ENCODE peak calls at places on chromosome 17, in seven cellular contexts. N, B, D, R, H, C and T are unnamed samples. For H3K4me1, the result is how much of the 10 kb centered on the place peaks cover.

GRCh38 chr17:44307387-44308186 is 814 bp upstream of the RUNDC3A start:
- DNase-seq in B (peak), C (no peak), R (peak), D (no peak), N (no peak), H (no peak), T (no peak)

GRCh38 chr17:2511138-2511461 is 588 bp downstream of the METTL16 start:
- DNase-seq in D (no peak), R (no peak), C (no peak), H (no peak), B (no peak), N (no peak), T (no peak)

GRCh38 chr17:80817861-80818260 is 173.8 kb upstream of the CHMP6 start:
- DNase-seq in R (no peak), C (no peak), H (no peak), B (peak), D (no peak), N (peak), T (no peak)

GRCh38 chr17:19768046-19768782 is 20.1 kb upstream of the ALDH3A1 start:
- DNase-seq in D (no peak), N (no peak), H (no peak), B (no peak), C (no peak), R (no peak), T (no peak)

GRCh38 chr17:39738568-39738901 is 797 bp downstream of the GRB7 start:
- DNase-seq in H (peak), C (peak), D (no peak), N (peak), R (no peak), B (no peak), T (peak)

GRCh38 chr17:27049104-27049784 is 244.7 kb upstream of the WSB1 start:
- DNase-seq in R (no peak), N (no peak), H (no peak), C (no peak), B (no peak), D (no peak), T (no peak)

GRCh38 chr17:72726936-72727335 is 365.6 kb downstream of the SLC39A11 start:
- DNase-seq in R (no peak), D (no peak), H (peak), B (no peak), C (no peak), N (no peak), T (peak)

GRCh38 chr17:57902117-57902799 is 52.4 kb upstream of the MRPS23 start:
- DNase-seq in N (no peak), D (no peak), H (no peak), R (no peak), B (no peak), C (no peak), T (no peak)

GRCh38 chr17:19867094-19867653 is 562 bp downstream of the ULK2 start:
- DNase-seq in D (peak), R (peak), C (peak), H (peak), N (peak), B (peak), T (peak)

GRCh38 chr17:31314788-31315105 is 893 bp upstream of the EVI2B start:
- DNase-seq in N (no peak), C (no peak), R (no peak), D (no peak), H (peak), B (no peak), T (no peak)
- H3K4me1 ChIP-seq in N (under half), C (under half), R (under half), D (under half), H (under half), B (under half), T (under half)

DNA sequence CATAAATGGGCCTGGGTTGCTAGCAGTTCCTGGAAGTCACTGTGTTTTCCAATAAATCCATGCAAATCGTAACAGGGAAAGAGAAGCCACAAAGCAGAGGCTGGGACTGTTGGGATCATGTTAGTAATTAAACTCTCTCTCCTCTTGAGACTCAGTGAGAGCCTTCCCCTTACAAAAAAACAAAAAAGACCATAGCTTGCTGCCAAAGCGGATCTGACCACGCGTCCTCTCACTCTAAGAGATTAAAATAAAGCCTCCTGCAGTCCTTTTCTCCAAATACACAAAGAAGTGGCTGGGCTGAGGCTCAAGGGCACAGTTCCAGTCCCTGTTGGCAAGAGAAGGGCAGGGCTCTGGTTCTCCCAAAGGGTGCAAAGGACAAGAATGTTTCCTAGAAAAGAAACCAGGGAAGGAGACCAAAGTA is 38.5 kb downstream of the PIGL start:
- DNase-seq in H (no peak), D (peak), B (peak), N (no peak), R (peak), C (peak), T (no peak)
- H3K4me3 ChIP-seq in H (no peak), D (no peak), B (peak), N (no peak), R (peak), C (no peak), T (no peak)

DNA sequence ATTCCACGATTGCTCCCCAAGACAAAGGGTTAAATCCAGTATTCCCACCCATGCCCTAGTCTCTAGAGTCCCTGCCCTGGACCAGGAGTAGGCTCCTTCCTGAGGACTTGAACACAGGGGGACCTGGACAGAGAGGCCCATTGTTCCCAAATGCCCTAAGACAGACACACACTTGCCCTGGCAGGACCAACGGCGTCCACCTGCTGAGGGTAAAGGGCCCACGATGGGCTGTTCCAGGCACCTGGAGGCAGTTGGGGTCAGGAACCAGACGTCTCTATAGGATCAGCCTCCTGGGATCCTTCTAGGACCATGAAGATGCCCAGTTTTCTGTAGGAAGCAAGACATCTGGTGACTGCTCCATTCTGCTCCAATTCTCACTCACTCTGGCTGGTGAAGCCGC is 39.3 kb downstream of the TNFRSF13B start:
- DNase-seq in H (no peak), R (no peak), C (no peak), B (no peak), D (no peak), N (no peak), T (no peak)
- H3K4me1 ChIP-seq in H (under half), R (under half), C (under half), B (under half), D (under half), N (under half), T (under half)

DNA sequence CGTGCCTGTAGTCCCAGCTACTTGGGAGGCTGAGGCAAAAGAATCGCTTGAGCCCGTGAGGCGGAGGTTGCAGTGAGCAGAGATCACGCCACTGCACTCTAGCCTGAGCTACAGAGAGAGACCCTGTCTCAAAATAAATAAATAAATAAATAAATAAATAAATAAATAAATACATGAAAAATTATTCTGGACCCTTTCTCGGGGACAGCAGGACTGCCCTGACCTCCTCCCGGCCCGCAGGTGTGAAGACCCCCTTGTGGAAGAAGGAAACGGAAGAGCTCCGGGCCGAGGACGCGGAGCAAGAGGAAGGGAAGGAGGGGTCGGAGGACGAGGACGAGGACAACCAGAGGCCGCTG is 3.1 kb downstream of the C17orf50 start:
- DNase-seq in D (no peak), B (no peak), R (no peak), C (no peak), H (no peak), N (no peak), T (no peak)
- H3K4me3 ChIP-seq in D (peak), B (peak), R (peak), C (peak), H (peak), N (no peak), T (no peak)

GRCh38 chr17:69066482-69066881 is 5.8 kb upstream of the ABCA9 start:
- DNase-seq in C (no peak), B (no peak), N (no peak), R (no peak), H (no peak), D (no peak), T (no peak)
- H3K4me1 ChIP-seq in C (under half), B (under half), N (under half), R (under half), H (under half), D (under half), T (under half)

DNA sequence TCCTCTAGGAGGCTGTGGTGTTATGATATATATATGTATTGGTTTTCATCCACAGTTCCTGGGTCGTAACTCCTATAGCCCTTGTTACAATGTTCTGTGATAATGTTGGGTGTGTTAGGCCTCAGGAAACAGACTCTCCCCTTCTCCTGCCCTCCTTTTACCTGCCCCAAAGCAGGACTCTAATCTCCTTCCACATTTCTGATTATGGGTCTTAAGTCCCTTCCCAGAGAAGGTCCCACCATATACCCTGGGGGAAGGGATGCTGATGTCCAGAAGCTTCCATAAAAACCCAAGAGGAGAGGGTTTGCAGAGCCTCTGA is 450 bp upstream of the C1QBP start:
- DNase-seq in C (no peak), D (no peak), H (no peak), R (no peak), N (no peak), B (no peak), T (no peak)
- H3K4me3 ChIP-seq in C (peak), D (no peak), H (peak), R (peak), N (no peak), B (peak), T (peak)

DNA sequence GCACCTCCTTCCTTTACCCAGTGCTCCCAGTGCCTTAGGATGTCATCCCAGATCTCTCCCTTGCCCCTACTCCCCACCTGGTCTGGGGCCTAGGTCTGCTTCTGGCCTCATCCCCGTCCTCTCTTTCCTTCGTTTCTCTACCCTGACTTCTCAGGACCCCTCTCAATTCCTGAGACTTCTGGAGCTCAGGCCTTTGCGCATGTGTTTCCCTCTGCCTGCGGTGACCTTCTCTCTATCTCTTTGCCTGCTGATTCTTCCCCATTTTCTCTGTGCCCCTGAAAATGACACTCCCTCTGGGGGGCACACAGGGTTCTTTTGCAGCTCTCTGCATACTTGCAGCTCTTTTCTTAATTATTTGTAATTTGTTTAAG is 13.5 kb downstream of the ADORA2B start:
- DNase-seq in C (no peak), R (no peak), H (no peak), D (no peak), B (no peak), N (no peak), T (no peak)
- H3K4me1 ChIP-seq in C (under half), R (under half), H (under half), D (under half), B (under half), N (under half), T (under half)

GRCh38 chr17:76506408-76507328 is 5.4 kb upstream of the RHBDF2 start:
- DNase-seq in N (peak), C (peak), D (peak), H (peak), R (peak), B (peak), T (peak)
- H3K4me3 ChIP-seq in N (no peak), C (no peak), D (no peak), H (no peak), R (no peak), B (no peak), T (no peak)

DNA sequence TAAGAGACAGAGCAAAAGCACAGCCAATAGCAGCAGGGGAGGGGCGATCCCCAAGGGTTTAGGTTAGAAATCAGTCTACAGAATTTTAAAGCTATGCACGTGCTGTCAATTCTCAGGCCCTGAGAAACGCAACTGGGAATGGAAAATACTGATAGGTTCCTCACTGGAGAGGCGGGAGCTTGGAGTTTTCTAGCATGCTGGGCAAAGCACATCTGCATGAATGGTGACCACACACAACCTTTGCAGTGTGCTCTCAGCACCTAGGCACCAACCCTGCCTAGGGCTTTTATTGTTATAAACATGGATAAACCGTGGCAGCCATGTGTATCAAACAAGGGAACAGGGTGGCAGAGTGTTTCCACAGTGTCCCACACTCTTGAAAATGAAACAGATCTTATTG is 168.0 kb downstream of the AATF start:
- DNase-seq in D (no peak), B (no peak), C (no peak), H (no peak), N (no peak), R (no peak), T (no peak)
- H3K4me1 ChIP-seq in D (under half), B (under half), C (under half), H (under half), N (under half), R (under half), T (under half)